ENCODE peak calls at places on chromosomes 7 and 10, in nine cellular contexts. S is psoas muscle, T is cardiac muscle cell, V is neuronal stem cell, C is astrocyte, W is adipocyte, Z is tibial nerve, O is upper lobe of right lung, Q is brain microvascular endothelial cell. F is an unnamed sample. For H3K27me3 and H3K36me3, the result is how much of the 10 kb centered on the place peaks cover.

GRCh38 chr7:76217942-76218566 is 16.4 kb downstream of the SRRM3 start:
- DNase-seq in S (no peak), T (no peak), V (no peak), C (no peak), W (no peak), Z (no peak), O (no peak), Q (no peak), F (peak)

GRCh38 chr10:97159906-97160305 is 25.9 kb downstream of the SLIT1 start:
- DNase-seq in S (no peak), T (no peak), V (no peak), C (no peak), W (no peak), Z (no peak), O (peak), Q (no peak), F (no peak)

GRCh38 chr10:104501864-104502579 is 139.1 kb upstream of the SORCS3 start:
- DNase-seq in S (no peak), T (no peak), V (peak), C (no peak), W (no peak), Z (no peak), O (no peak), Q (no peak), F (peak)

GRCh38 chr7:266851-267840 is 22.8 kb upstream of the FOXL3 start:
- DNase-seq in S (peak), T (peak), V (no peak), C (no peak), W (no peak), Z (peak), O (no peak), Q (no peak), F (peak)

GRCh38 chr7:46319841-46320240 is 398.8 kb upstream of the IGFBP3 start:
- DNase-seq in S (no peak), T (no peak), V (no peak), C (no peak), W (no peak), Z (no peak), O (no peak), Q (peak), F (no peak)

GRCh38 chr7:23369695-23370404 is 70.7 kb downstream of the MALSU1 start:
- DNase-seq in S (no peak), T (no peak), V (no peak), C (no peak), W (no peak), Z (no peak), O (no peak), Q (no peak), F (no peak)

GRCh38 chr10:80500572-80501380 is 36.9 kb upstream of the SH2D4B start:
- DNase-seq in S (peak), T (no peak), V (no peak), C (no peak), W (no peak), Z (peak), O (peak), Q (peak), F (no peak)

GRCh38 chr7:112654322-112655216 is 135.6 kb downstream of the TMEM168 start:
- DNase-seq in S (no peak), T (no peak), V (no peak), C (no peak), W (no peak), Z (no peak), O (no peak), Q (peak), F (no peak)

GRCh38 chr7:96479015-96479645 is 157.2 kb upstream of the SLC25A13 start:
- DNase-seq in S (no peak), T (no peak), V (no peak), C (no peak), W (no peak), Z (no peak), O (no peak), Q (no peak), F (no peak)

GRCh38 chr10:88032566-88032965 is 169.1 kb downstream of the PTEN start:
- DNase-seq in S (no peak), T (no peak), V (no peak), C (peak), W (peak), Z (no peak), O (no peak), Q (peak), F (no peak)

GRCh38 chr10:46040004-46040403 is 6.1 kb downstream of the MSMB start:
- DNase-seq in S (no peak), T (no peak), V (no peak), C (no peak), W (no peak), Z (no peak), O (no peak), Q (no peak), F (no peak)

GRCh38 chr7:117871778-117872538 is 1.3 kb downstream of the CTTNBP2 start:
- DNase-seq in S (peak), T (peak), V (peak), C (no peak), W (peak), Z (peak), O (no peak), Q (peak), F (peak)

GRCh38 chr7:117873056-117873932 is at the start of gene CTTNBP2:
- DNase-seq in S (peak), T (peak), V (peak), C (peak), W (peak), Z (peak), O (peak), Q (peak), F (peak)

GRCh38 chr7:117875566-117875965 is 2.3 kb upstream of the CTTNBP2 start:
- DNase-seq in S (no peak), T (peak), V (peak), C (no peak), W (no peak), Z (peak), O (no peak), Q (peak), F (peak)

GRCh38 chr7:117872565-117873055 is 631 bp downstream of the CTTNBP2 start:
- DNase-seq in S (peak), T (peak), V (peak), C (no peak), W (peak), Z (peak), O (no peak), Q (peak), F (peak)

DNA sequence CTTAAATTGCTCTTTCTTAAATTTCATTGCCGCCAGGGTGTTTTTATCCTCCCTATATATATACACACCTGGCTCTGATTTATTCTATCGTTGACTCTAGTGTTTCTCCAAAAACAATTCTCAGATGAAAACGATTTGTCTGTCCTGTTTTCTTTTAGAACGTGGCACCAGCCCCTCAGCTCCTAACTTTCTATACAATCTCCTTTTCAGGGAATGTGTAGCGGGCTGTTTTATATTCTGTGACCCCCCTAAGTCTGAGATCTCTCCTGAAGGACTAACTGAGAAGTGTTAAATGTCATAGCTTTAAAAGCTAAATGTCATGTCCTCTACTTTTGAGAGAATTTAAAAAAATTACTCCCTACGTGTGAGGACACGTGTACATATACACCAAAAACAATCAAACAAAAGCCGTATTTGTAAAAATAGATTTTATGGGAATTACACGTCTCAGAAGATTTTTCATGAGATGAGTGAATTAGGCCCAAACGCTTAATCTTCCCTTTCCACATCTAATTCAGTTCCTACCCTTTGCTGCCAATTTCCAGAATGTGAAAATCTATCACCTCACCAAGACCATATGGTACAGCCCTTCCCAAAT is 791 bp upstream of the CTTNBP2 start:
- DNase-seq in S (no peak), T (no peak), V (no peak), C (no peak), W (no peak), Z (no peak), O (no peak), Q (no peak), F (no peak)
- H3K4me3 ChIP-seq in S (peak), T (peak), V (no peak), C (peak), W (peak), Z (peak), O (peak), Q (peak), F (peak)

DNA sequence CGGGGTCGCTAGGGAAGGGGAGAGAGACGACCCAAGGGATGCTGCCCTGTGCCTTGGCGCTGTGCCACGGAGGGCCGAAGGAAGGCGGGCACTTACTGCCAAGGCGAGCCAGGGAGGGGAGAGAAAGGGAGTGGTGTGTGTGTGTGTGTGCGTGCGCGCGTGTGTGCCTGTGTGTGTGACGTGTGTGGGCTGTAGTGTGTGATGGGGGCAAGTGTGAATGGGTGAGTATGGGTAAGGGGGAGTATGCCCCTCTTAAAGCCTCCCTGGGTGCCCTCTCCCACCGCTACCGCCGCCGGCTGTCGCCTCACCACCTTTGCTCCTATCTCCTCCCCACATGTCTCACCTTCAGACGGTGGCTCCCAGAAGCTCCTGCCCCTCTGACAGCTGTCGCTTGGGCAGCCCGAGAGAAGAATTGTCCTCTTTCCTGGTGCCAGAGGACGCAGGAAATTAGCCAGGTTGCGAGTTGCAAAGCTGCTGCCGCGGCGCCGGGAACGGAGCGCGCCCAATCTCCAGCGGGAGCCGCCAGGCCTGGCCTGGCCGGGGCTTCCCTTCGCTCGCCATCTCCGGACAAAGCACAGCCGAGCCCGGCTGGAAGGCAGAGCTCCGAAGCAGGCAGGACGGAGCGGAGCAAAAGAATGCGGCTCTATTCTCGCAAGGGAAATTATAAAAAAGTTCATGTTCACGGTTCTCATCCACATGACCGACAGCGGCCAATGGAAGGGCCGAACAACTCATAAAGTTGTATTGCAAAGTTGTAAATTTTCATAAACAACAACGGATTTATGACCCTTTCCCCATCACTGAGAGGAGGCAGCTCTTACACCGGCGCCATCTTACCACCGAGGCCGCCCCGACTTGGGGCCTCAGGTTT is at the start of gene HOXA3:
- DNase-seq in S (peak), T (no peak), V (no peak), C (no peak), W (peak), Z (no peak), O (peak), Q (no peak), F (peak)
- H3K27me3 ChIP-seq in S (under half), T (half or more), V (half or more), C (half or more), W (under half), Z (under half), O (half or more), Q (half or more), F (half or more)

DNA sequence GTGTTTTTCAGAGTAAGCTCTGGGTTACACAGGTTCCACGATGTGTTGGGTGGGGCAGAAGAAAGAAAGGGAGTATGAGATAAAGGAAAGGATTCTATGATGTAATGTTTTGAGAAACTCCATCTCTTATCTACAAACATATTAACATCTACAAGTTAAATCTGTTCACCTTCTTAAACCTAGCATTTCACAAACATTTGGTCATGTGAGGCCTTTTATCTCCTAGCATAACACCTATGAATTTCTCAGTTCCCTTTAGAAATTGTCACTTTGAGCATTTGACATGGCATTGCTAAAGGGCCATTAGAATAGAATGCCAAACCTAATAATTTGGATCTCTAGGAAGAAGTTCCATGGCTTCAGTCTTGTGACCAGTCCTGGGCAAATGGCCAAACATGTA is 217.1 kb upstream of the AOAH start:
- DNase-seq in S (no peak), T (no peak), V (no peak), C (no peak), W (no peak), Z (no peak), O (no peak), Q (no peak), F (no peak)
- H3K36me3 ChIP-seq in S (under half), T (under half), V (under half), C (under half), W (under half), Z (half or more), O (under half), Q (under half), F (under half)

DNA sequence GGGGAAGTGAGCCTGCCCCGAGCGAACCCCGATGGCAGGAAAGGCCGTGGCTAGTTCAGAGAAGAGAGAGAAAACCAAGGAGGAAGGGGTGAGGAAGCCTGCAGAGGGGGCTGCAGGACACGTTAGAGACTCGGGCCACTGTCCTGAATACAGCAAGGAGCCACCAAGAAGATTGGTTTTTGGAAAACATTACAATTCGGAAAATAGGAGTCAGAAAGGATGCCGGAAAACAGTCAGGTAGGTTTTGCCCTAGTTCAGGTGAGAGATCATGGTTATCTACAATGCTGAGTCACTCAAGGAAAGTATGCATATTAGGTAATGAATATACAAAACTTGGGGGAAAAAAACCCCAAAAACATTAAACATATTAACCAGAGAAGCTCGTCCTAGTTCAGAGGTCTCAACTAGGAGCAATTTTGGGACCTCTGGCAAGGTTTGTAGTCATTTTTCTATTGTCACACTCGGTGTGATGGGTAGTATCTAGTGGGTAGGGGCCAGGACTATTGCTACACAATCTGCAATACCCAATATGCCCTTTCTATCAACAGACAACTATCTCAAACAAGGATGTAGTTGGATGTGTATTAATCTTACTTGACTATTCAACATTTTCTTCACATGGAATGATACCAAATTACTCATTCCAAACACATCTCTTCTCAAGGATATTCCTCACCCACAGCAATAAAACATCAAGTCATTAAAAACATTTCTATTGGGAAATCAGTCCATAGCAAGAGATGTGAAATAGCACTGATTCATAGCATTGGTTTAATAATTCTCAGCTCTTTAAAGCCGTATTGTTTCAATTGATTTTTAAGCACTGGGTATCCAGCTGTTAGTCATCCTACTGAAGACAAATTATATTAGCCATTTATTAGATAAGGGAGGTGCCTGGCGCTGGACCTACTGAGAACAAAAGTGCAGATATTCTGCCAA is 74.4 kb upstream of the RSU1 start:
- DNase-seq in S (peak), T (peak), V (peak), C (peak), W (peak), Z (peak), O (peak), Q (peak), F (peak)
- H3K4me3 ChIP-seq in S (no peak), T (no peak), V (no peak), C (no peak), W (no peak), Z (no peak), O (peak), Q (no peak), F (peak)

GRCh38 chr7:128778946-128779345 is 3.4 kb upstream of the OPN1SW start:
- DNase-seq in S (no peak), T (no peak), V (no peak), C (no peak), W (no peak), Z (no peak), O (no peak), Q (no peak), F (no peak)
- H3K27me3 ChIP-seq in S (under half), T (under half), V (under half), C (under half), W (under half), Z (under half), O (under half), Q (under half), F (under half)

GRCh38 chr10:125021686-125022374 is 79.9 kb downstream of the ZRANB1 start:
- DNase-seq in S (no peak), T (no peak), V (no peak), C (no peak), W (no peak), Z (no peak), O (no peak), Q (no peak), F (no peak)
- H3K36me3 ChIP-seq in S (under half), T (under half), V (half or more), C (under half), W (under half), Z (under half), O (under half), Q (under half), F (under half)

GRCh38 chr10:93032809-93033137 is 27.8 kb upstream of the CYP26C1 start:
- DNase-seq in S (no peak), T (no peak), V (no peak), C (no peak), W (no peak), Z (no peak), O (no peak), Q (no peak), F (no peak)
- H3K4me3 ChIP-seq in S (no peak), T (no peak), V (no peak), C (no peak), W (no peak), Z (no peak), O (no peak), Q (no peak), F (no peak)

GRCh38 chr7:27247452-27248426 is 5.1 kb downstream of the EVX1 start:
- DNase-seq in S (no peak), T (no peak), V (no peak), C (no peak), W (no peak), Z (no peak), O (no peak), Q (no peak), F (no peak)
- H3K27me3 ChIP-seq in S (half or more), T (half or more), V (half or more), C (half or more), W (half or more), Z (under half), O (half or more), Q (half or more), F (half or more)

DNA sequence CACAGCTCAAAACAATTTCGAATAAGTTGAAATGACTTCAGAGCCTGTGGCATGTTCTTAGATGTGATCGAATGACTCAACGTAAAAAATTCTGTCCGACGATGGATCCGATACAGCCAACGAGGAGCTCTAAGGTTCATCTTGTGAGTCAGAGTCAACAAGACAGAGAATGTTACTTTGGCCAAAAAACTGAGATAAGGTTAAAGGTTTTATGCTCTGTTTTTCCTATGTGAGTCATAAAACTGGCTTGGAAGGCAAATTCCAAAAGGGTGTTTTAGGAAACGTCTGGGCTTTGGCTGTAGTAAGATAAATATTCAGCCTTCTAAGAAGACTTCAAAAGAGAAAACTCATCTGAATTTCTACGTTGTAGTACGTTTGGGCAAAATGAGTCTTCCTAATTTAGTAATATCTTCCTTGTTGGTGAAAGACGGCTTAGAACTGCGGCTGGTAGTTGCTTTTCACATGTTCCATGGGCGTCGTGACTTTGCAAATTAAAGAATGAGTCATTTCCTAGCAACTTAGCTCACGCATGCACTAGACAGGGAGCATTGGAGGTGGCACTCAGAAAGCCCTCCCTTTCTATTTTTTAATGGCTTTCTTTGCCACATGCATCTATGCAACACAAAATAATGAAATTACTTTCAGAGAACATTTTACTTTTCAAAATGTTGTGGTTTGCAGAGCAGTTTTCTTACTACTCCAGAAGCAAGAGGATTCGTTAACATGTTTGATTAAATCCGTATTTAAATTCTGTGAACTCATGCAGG is 28.2 kb downstream of the PFKP start:
- DNase-seq in S (no peak), T (no peak), V (no peak), C (peak), W (peak), Z (peak), O (no peak), Q (peak), F (no peak)
- H3K36me3 ChIP-seq in S (under half), T (under half), V (under half), C (under half), W (under half), Z (under half), O (under half), Q (under half), F (under half)

DNA sequence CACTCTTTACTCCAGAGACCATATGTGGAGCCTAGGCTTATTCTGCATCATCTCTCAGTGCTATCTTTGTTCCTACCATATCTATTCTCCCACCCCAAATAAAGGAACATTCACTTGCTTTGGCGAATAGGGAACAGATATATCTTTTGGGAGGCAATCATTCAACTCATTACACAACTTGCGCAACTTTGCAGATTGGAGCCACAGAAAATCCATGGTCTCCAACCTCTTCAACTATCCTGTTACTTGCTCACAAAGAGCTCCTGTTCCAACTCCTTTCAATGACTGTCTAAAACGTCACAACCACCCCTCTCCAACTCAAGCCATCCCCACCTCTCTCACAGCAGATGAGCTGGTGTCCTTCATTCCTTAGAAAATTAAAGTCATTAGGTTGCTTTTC is 203.7 kb downstream of the POU6F2 start:
- DNase-seq in S (no peak), T (no peak), V (no peak), C (no peak), W (no peak), Z (no peak), O (no peak), Q (no peak), F (no peak)
- H3K4me3 ChIP-seq in S (no peak), T (no peak), V (no peak), C (no peak), W (no peak), Z (no peak), O (no peak), Q (no peak), F (no peak)

F was measured in H7.